ENCODE peak calls at places on chromosomes 7 and 10, in five cellular contexts. One of them, this sample, is unnamed.

GRCh38 chr7:13198741-13199140 is 511.3 kb downstream of the ARL4A start:
- DNase-seq in OCI-LY7: no peak
- DNase-seq in heart left ventricle: no peak
- DNase-seq in left ventricle myocardium inferior: no peak
- DNase-seq in cardiac muscle cell: peak; percentile 11
- DNase-seq in this sample: no peak

GRCh38 chr7:20532841-20533240 is 82.6 kb upstream of the ABCB5 start:
- DNase-seq in left ventricle myocardium inferior: no peak
- DNase-seq in OCI-LY7: no peak
- DNase-seq in cardiac muscle cell: peak; percentile 12
- DNase-seq in heart left ventricle: no peak
- DNase-seq in this sample: no peak

GRCh38 chr7:17211307-17211836 is 87.1 kb upstream of the AHR start:
- DNase-seq in heart left ventricle: no peak
- DNase-seq in OCI-LY7: no peak
- DNase-seq in cardiac muscle cell: no peak
- DNase-seq in left ventricle myocardium inferior: no peak
- DNase-seq in this sample: no peak

GRCh38 chr10:24493168-24493567 is 230.5 kb downstream of the ARHGAP21 start:
- DNase-seq in OCI-LY7: no peak
- DNase-seq in heart left ventricle: no peak
- DNase-seq in cardiac muscle cell: no peak
- DNase-seq in left ventricle myocardium inferior: no peak
- DNase-seq in this sample: no peak

GRCh38 chr10:128035557-128035973 is 90.7 kb downstream of the MKI67 start:
- DNase-seq in cardiac muscle cell: peak; percentile 44
- DNase-seq in left ventricle myocardium inferior: peak; percentile 50
- DNase-seq in OCI-LY7: peak; percentile 40
- DNase-seq in heart left ventricle: peak; percentile 53
- DNase-seq in this sample: peak; percentile 53

GRCh38 chr10:132366499-132366898 is 30.5 kb upstream of the PWWP2B start:
- DNase-seq in heart left ventricle: no peak
- DNase-seq in OCI-LY7: no peak
- DNase-seq in left ventricle myocardium inferior: no peak
- DNase-seq in cardiac muscle cell: no peak
- DNase-seq in this sample: no peak

GRCh38 chr7:38831262-38831661 is 77.7 kb downstream of the VPS41 start:
- DNase-seq in OCI-LY7: no peak
- DNase-seq in heart left ventricle: no peak
- DNase-seq in cardiac muscle cell: no peak
- DNase-seq in left ventricle myocardium inferior: no peak
- DNase-seq in this sample: no peak

GRCh38 chr10:125994601-125995000 is 98.2 kb downstream of the FANK1 start:
- DNase-seq in left ventricle myocardium inferior: no peak
- DNase-seq in OCI-LY7: no peak
- DNase-seq in cardiac muscle cell: no peak
- DNase-seq in heart left ventricle: no peak
- DNase-seq in this sample: no peak

GRCh38 chr7:55570218-55570873 is 2.0 kb downstream of the VOPP1 start:
- DNase-seq in left ventricle myocardium inferior: no peak
- DNase-seq in heart left ventricle: no peak
- DNase-seq in OCI-LY7: peak; percentile 32
- DNase-seq in cardiac muscle cell: no peak
- DNase-seq in this sample: no peak

GRCh38 chr10:54900584-54900983 is 99.6 kb upstream of the PCDH15 start:
- DNase-seq in OCI-LY7: no peak
- DNase-seq in left ventricle myocardium inferior: no peak
- DNase-seq in cardiac muscle cell: no peak
- DNase-seq in heart left ventricle: no peak
- DNase-seq in this sample: no peak

GRCh38 chr10:16799621-16800020 is 17.6 kb downstream of the RSU1 start:
- DNase-seq in heart left ventricle: no peak
- DNase-seq in OCI-LY7: no peak
- DNase-seq in cardiac muscle cell: no peak
- DNase-seq in left ventricle myocardium inferior: no peak
- DNase-seq in this sample: no peak

GRCh38 chr10:97333601-97334369 is 744 bp downstream of the FRAT2 start:
- DNase-seq in heart left ventricle: peak; percentile 66
- DNase-seq in cardiac muscle cell: peak; percentile 62
- DNase-seq in left ventricle myocardium inferior: peak; percentile 59
- DNase-seq in OCI-LY7: peak; percentile 43
- DNase-seq in this sample: peak; percentile 52

GRCh38 chr7:68313806-68314205 is 1284.5 kb upstream of the AUTS2 start:
- DNase-seq in left ventricle myocardium inferior: no peak
- DNase-seq in heart left ventricle: no peak
- DNase-seq in OCI-LY7: no peak
- DNase-seq in cardiac muscle cell: no peak
- DNase-seq in this sample: no peak

GRCh38 chr10:23293145-23293724 is 51.4 kb downstream of the C10orf67 start:
- DNase-seq in cardiac muscle cell: peak; percentile 52
- DNase-seq in heart left ventricle: no peak
- DNase-seq in OCI-LY7: peak; percentile 50
- DNase-seq in left ventricle myocardium inferior: no peak
- DNase-seq in this sample: no peak

GRCh38 chr10:43647576-43647975 is 1.1 kb downstream of the ZNF32 start:
- DNase-seq in OCI-LY7: no peak
- DNase-seq in cardiac muscle cell: no peak
- DNase-seq in heart left ventricle: peak; percentile 8
- DNase-seq in left ventricle myocardium inferior: no peak
- DNase-seq in this sample: no peak

GRCh38 chr7:94649313-94649924 is 6.5 kb downstream of the SGCE start:
- DNase-seq in cardiac muscle cell: peak; percentile 38
- DNase-seq in left ventricle myocardium inferior: no peak
- DNase-seq in heart left ventricle: no peak
- DNase-seq in OCI-LY7: no peak
- DNase-seq in this sample: no peak

GRCh38 chr10:114257488-114257887 is 18.4 kb downstream of the VWA2 start:
- DNase-seq in OCI-LY7: no peak
- DNase-seq in cardiac muscle cell: no peak
- DNase-seq in heart left ventricle: no peak
- DNase-seq in left ventricle myocardium inferior: no peak
- DNase-seq in this sample: no peak

GRCh38 chr7:370775-371118 is 80.8 kb downstream of the FOXL3 start:
- DNase-seq in left ventricle myocardium inferior: no peak
- DNase-seq in heart left ventricle: no peak
- DNase-seq in cardiac muscle cell: no peak
- DNase-seq in OCI-LY7: no peak
- DNase-seq in this sample: no peak

GRCh38 chr7:26857534-26858228 is 6.7 kb downstream of the SKAP2 start:
- DNase-seq in cardiac muscle cell: no peak
- DNase-seq in OCI-LY7: no peak
- DNase-seq in heart left ventricle: peak; percentile 24
- DNase-seq in left ventricle myocardium inferior: no peak
- DNase-seq in this sample: no peak

GRCh38 chr7:26859720-26860119 is 4.7 kb downstream of the SKAP2 start:
- DNase-seq in cardiac muscle cell: no peak
- DNase-seq in OCI-LY7: no peak
- DNase-seq in heart left ventricle: no peak
- DNase-seq in left ventricle myocardium inferior: no peak
- DNase-seq in this sample: no peak

GRCh38 chr7:26857170-26857533 is 7.2 kb downstream of the SKAP2 start:
- DNase-seq in left ventricle myocardium inferior: no peak
- DNase-seq in OCI-LY7: no peak
- DNase-seq in heart left ventricle: no peak
- DNase-seq in cardiac muscle cell: no peak
- DNase-seq in this sample: no peak

GRCh38 chr7:26858735-26859134 is 5.7 kb downstream of the SKAP2 start:
- DNase-seq in OCI-LY7: no peak
- DNase-seq in cardiac muscle cell: no peak
- DNase-seq in left ventricle myocardium inferior: no peak
- DNase-seq in heart left ventricle: no peak
- DNase-seq in this sample: no peak

GRCh38 chr7:26858229-26858568 is 6.2 kb downstream of the SKAP2 start:
- DNase-seq in cardiac muscle cell: no peak
- DNase-seq in left ventricle myocardium inferior: no peak
- DNase-seq in OCI-LY7: no peak
- DNase-seq in heart left ventricle: no peak
- DNase-seq in this sample: no peak
- H3K4me3 ChIP-seq in cardiac muscle cell: no peak overlapping the region
- H3K4me3 ChIP-seq in left ventricle myocardium inferior: no peak overlapping the region
- H3K4me3 ChIP-seq in OCI-LY7: no peak overlapping the region
- H3K4me3 ChIP-seq in heart left ventricle: no peak overlapping the region
- H3K4me3 ChIP-seq in this sample: no peak overlapping the region

GRCh38 chr10:77936697-77937567 is 10.4 kb upstream of the DLG5 start:
- DNase-seq in heart left ventricle: no peak
- DNase-seq in OCI-LY7: no peak
- DNase-seq in left ventricle myocardium inferior: no peak
- DNase-seq in cardiac muscle cell: no peak
- DNase-seq in this sample: no peak
- H3K27ac ChIP-seq in heart left ventricle: no peak overlapping the region
- H3K27ac ChIP-seq in OCI-LY7: no peak overlapping the region
- H3K27ac ChIP-seq in left ventricle myocardium inferior: no peak overlapping the region
- H3K27ac ChIP-seq in cardiac muscle cell: no peak overlapping the region
- H3K27ac ChIP-seq in this sample: no peak overlapping the region

DNA sequence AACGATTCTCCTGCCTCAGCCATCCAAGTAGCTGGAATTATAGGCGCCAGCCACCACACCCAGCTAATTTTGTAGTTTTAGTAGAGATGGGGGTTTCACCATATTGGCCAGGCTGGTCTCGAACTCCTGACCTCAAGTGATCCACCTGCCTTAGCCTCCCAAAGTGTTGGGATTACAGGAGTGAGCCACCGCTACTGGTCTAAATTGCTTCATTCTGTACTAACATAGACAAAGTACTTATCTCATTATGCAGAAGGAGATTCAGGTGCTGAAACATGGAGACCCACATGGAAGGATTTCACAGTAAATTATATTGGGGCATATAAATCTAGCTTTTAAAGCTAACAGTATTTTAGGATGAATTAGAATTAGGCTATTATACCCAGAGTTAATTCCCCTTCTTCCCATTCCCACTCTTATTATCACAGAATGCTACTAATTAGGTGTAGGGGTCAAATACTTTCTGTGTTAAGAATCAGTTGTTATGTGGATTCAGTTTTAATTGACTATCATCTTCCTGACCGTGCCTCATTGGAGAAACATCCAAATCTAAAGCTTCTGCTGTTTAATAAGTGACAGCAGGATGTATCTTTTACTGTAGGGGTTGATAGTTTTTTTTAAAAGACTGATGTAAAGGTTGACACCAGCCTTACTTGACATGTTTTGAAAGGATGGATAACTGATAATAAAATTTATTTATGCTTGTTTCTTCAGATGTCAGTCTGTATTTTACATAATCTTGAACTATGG is 27.2 kb downstream of the ADK start:
- DNase-seq in heart left ventricle: no peak
- DNase-seq in cardiac muscle cell: no peak
- DNase-seq in left ventricle myocardium inferior: no peak
- DNase-seq in OCI-LY7: no peak
- DNase-seq in this sample: no peak
- H3K4me3 ChIP-seq in heart left ventricle: no peak overlapping the region
- H3K4me3 ChIP-seq in cardiac muscle cell: no peak overlapping the region
- H3K4me3 ChIP-seq in left ventricle myocardium inferior: no peak overlapping the region
- H3K4me3 ChIP-seq in OCI-LY7: peak overlapping the region; percentile 15
- H3K4me3 ChIP-seq in this sample: no peak overlapping the region

DNA sequence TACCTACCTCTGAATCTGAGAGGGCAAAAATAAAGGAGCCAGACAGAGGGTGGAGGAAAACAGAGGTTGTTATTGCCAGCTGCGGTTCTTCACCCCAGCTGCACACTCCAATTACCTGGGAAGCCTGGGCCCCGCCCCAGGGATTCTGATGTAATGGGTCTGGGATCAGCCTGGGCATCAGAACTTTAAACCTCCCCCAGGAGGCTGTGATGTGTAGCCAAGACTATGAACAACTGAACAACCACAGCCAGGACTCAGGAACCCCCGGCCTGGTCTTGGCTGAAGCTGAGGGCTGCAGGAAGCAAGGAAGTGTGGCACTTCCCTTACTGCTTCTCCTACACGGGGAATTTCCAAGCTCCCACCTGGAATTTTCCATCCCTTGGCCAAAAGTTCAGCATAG is 89.3 kb downstream of the HIP1 start:
- DNase-seq in OCI-LY7: no peak
- DNase-seq in cardiac muscle cell: no peak
- DNase-seq in left ventricle myocardium inferior: no peak
- DNase-seq in heart left ventricle: peak; percentile 29
- DNase-seq in this sample: no peak
- H3K27ac ChIP-seq in OCI-LY7: no peak overlapping the region
- H3K27ac ChIP-seq in cardiac muscle cell: no peak overlapping the region
- H3K27ac ChIP-seq in left ventricle myocardium inferior: peak overlapping the region; percentile 55
- H3K27ac ChIP-seq in heart left ventricle: no peak overlapping the region
- H3K27ac ChIP-seq in this sample: peak overlapping the region; percentile 60

DNA sequence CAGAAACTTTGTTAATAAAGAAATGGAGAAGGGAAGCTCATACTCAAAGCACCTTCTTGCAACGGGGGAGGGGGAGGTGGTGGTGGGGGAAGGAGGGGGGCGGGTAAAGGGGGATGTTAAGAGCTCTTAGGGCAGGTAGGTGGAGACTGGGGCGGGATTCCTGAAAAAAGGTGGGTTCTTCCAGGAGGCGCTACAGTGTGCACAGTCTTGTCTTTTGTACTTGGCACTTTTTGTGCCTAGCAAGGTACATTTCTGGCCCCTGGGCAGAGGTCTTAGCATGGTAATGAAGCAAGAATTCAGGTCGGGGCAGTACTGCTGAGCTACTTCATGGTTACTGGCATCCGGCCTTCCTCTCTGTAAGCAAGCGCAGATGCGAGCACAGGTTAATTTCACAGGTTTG is 15.2 kb upstream of the LAMB4 start:
- DNase-seq in heart left ventricle: no peak
- DNase-seq in cardiac muscle cell: no peak
- DNase-seq in left ventricle myocardium inferior: no peak
- DNase-seq in OCI-LY7: no peak
- DNase-seq in this sample: no peak
- H3K4me3 ChIP-seq in heart left ventricle: no peak overlapping the region
- H3K4me3 ChIP-seq in cardiac muscle cell: no peak overlapping the region
- H3K4me3 ChIP-seq in left ventricle myocardium inferior: no peak overlapping the region
- H3K4me3 ChIP-seq in OCI-LY7: no peak overlapping the region
- H3K4me3 ChIP-seq in this sample: no peak overlapping the region

GRCh38 chr7:75669579-75669978 is 69.2 kb downstream of the HIP1 start:
- DNase-seq in cardiac muscle cell: no peak
- DNase-seq in heart left ventricle: no peak
- DNase-seq in OCI-LY7: no peak
- DNase-seq in left ventricle myocardium inferior: no peak
- DNase-seq in this sample: no peak
- H3K27ac ChIP-seq in cardiac muscle cell: no peak overlapping the region
- H3K27ac ChIP-seq in heart left ventricle: no peak overlapping the region
- H3K27ac ChIP-seq in OCI-LY7: no peak overlapping the region
- H3K27ac ChIP-seq in left ventricle myocardium inferior: no peak overlapping the region
- H3K27ac ChIP-seq in this sample: no peak overlapping the region

GRCh38 chr7:148588168-148588890 is 2.2 kb upstream of the C7orf33 start:
- DNase-seq in cardiac muscle cell: no peak
- DNase-seq in heart left ventricle: no peak
- DNase-seq in left ventricle myocardium inferior: no peak
- DNase-seq in OCI-LY7: no peak
- DNase-seq in this sample: no peak
- H3K4me3 ChIP-seq in cardiac muscle cell: no peak overlapping the region
- H3K4me3 ChIP-seq in heart left ventricle: no peak overlapping the region
- H3K4me3 ChIP-seq in left ventricle myocardium inferior: no peak overlapping the region
- H3K4me3 ChIP-seq in OCI-LY7: no peak overlapping the region
- H3K4me3 ChIP-seq in this sample: no peak overlapping the region